ENCODE peak calls at places on chromosome 18, in ten cellular contexts. One of them, this sample, is unnamed.

GRCh38 chr18:65409266-65409665 is 341.5 kb upstream of the CDH7 start:
- DNase-seq in HFFc6: no peak
- DNase-seq in HL-60: no peak
- DNase-seq in mucosa of descending colon: no peak
- DNase-seq in foreskin fibroblast: no peak
- DNase-seq in tibial nerve: no peak
- DNase-seq in kidney: no peak
- DNase-seq in Calu3: no peak
- DNase-seq in AG04449: no peak
- DNase-seq in transverse colon: no peak
- DNase-seq in this sample: no peak

GRCh38 chr18:7084766-7085080 is 32.9 kb downstream of the LAMA1 start:
- DNase-seq in HFFc6: peak; percentile 62
- DNase-seq in HL-60: no peak
- DNase-seq in mucosa of descending colon: no peak
- DNase-seq in foreskin fibroblast: peak; percentile 48
- DNase-seq in tibial nerve: no peak
- DNase-seq in kidney: no peak
- DNase-seq in Calu3: no peak
- DNase-seq in AG04449: peak; percentile 53
- DNase-seq in transverse colon: no peak
- DNase-seq in this sample: no peak

GRCh38 chr18:44507729-44508325 is 172.9 kb upstream of the SETBP1 start:
- DNase-seq in HFFc6: no peak
- DNase-seq in HL-60: peak; percentile 56
- DNase-seq in mucosa of descending colon: peak; percentile 55
- DNase-seq in foreskin fibroblast: no peak
- DNase-seq in tibial nerve: no peak
- DNase-seq in kidney: peak; percentile 75
- DNase-seq in Calu3: no peak
- DNase-seq in AG04449: no peak
- DNase-seq in transverse colon: peak; percentile 26
- DNase-seq in this sample: peak; percentile 61

GRCh38 chr18:9905401-9905922 is 8.4 kb upstream of the VAPA start:
- DNase-seq in HFFc6: peak; percentile 6
- DNase-seq in HL-60: peak; percentile 45
- DNase-seq in mucosa of descending colon: no peak
- DNase-seq in foreskin fibroblast: peak; percentile 47
- DNase-seq in tibial nerve: no peak
- DNase-seq in kidney: no peak
- DNase-seq in Calu3: no peak
- DNase-seq in AG04449: no peak
- DNase-seq in transverse colon: no peak
- DNase-seq in this sample: no peak

GRCh38 chr18:31039426-31039825 is 3.1 kb downstream of the DSC3 start:
- DNase-seq in HFFc6: no peak
- DNase-seq in HL-60: no peak
- DNase-seq in mucosa of descending colon: no peak
- DNase-seq in foreskin fibroblast: no peak
- DNase-seq in tibial nerve: no peak
- DNase-seq in kidney: no peak
- DNase-seq in Calu3: no peak
- DNase-seq in AG04449: no peak
- DNase-seq in transverse colon: no peak
- DNase-seq in this sample: no peak

GRCh38 chr18:61765097-61765496 is 127.7 kb downstream of the RNF152 start:
- DNase-seq in HFFc6: peak; percentile 88
- DNase-seq in HL-60: no peak
- DNase-seq in mucosa of descending colon: no peak
- DNase-seq in foreskin fibroblast: peak; percentile 61
- DNase-seq in tibial nerve: no peak
- DNase-seq in kidney: no peak
- DNase-seq in Calu3: no peak
- DNase-seq in AG04449: peak; percentile 74
- DNase-seq in transverse colon: no peak
- DNase-seq in this sample: no peak

GRCh38 chr18:41113885-41114482 is 841.0 kb upstream of the PIK3C3 start:
- DNase-seq in HFFc6: no peak
- DNase-seq in HL-60: no peak
- DNase-seq in mucosa of descending colon: no peak
- DNase-seq in foreskin fibroblast: no peak
- DNase-seq in tibial nerve: no peak
- DNase-seq in kidney: no peak
- DNase-seq in Calu3: no peak
- DNase-seq in AG04449: peak; percentile 40
- DNase-seq in transverse colon: no peak
- DNase-seq in this sample: no peak

GRCh38 chr18:62784966-62785413 is 69.6 kb downstream of the PHLPP1 start:
- DNase-seq in HFFc6: peak; percentile 74
- DNase-seq in HL-60: no peak
- DNase-seq in mucosa of descending colon: no peak
- DNase-seq in foreskin fibroblast: peak; percentile 34
- DNase-seq in tibial nerve: no peak
- DNase-seq in kidney: no peak
- DNase-seq in Calu3: no peak
- DNase-seq in AG04449: peak; percentile 36
- DNase-seq in transverse colon: no peak
- DNase-seq in this sample: no peak

GRCh38 chr18:22830511-22830910 is 102.6 kb upstream of the RBBP8 start:
- DNase-seq in HFFc6: no peak
- DNase-seq in HL-60: peak; percentile 29
- DNase-seq in mucosa of descending colon: no peak
- DNase-seq in foreskin fibroblast: no peak
- DNase-seq in tibial nerve: no peak
- DNase-seq in kidney: no peak
- DNase-seq in Calu3: no peak
- DNase-seq in AG04449: no peak
- DNase-seq in transverse colon: no peak
- DNase-seq in this sample: no peak

GRCh38 chr18:61581578-61582204 is 248.5 kb downstream of the CDH20 start:
- DNase-seq in HFFc6: peak; percentile 36
- DNase-seq in HL-60: peak; percentile 55
- DNase-seq in mucosa of descending colon: peak; percentile 81
- DNase-seq in foreskin fibroblast: no peak
- DNase-seq in tibial nerve: peak; percentile 65
- DNase-seq in kidney: peak; percentile 88
- DNase-seq in Calu3: peak; percentile 86
- DNase-seq in AG04449: no peak
- DNase-seq in transverse colon: peak; percentile 79
- DNase-seq in this sample: no peak

GRCh38 chr18:48782381-48782841 is 168.4 kb downstream of the SMAD7 start:
- DNase-seq in HFFc6: peak; percentile 41
- DNase-seq in HL-60: no peak
- DNase-seq in mucosa of descending colon: no peak
- DNase-seq in foreskin fibroblast: no peak
- DNase-seq in tibial nerve: no peak
- DNase-seq in kidney: peak; percentile 78
- DNase-seq in Calu3: no peak
- DNase-seq in AG04449: no peak
- DNase-seq in transverse colon: no peak
- DNase-seq in this sample: no peak

GRCh38 chr18:30527917-30528316 is 514.6 kb downstream of the DSC3 start:
- DNase-seq in HFFc6: no peak
- DNase-seq in HL-60: no peak
- DNase-seq in mucosa of descending colon: no peak
- DNase-seq in foreskin fibroblast: no peak
- DNase-seq in tibial nerve: no peak
- DNase-seq in kidney: no peak
- DNase-seq in Calu3: no peak
- DNase-seq in AG04449: no peak
- DNase-seq in transverse colon: no peak
- DNase-seq in this sample: no peak

GRCh38 chr18:9058426-9058825 is 44.1 kb upstream of the NDUFV2 start:
- DNase-seq in HFFc6: no peak
- DNase-seq in HL-60: no peak
- DNase-seq in mucosa of descending colon: no peak
- DNase-seq in foreskin fibroblast: no peak
- DNase-seq in tibial nerve: no peak
- DNase-seq in kidney: no peak
- DNase-seq in Calu3: no peak
- DNase-seq in AG04449: no peak
- DNase-seq in transverse colon: no peak
- DNase-seq in this sample: no peak

GRCh38 chr18:41354151-41354550 is 600.9 kb upstream of the PIK3C3 start:
- DNase-seq in HFFc6: no peak
- DNase-seq in HL-60: no peak
- DNase-seq in mucosa of descending colon: no peak
- DNase-seq in foreskin fibroblast: no peak
- DNase-seq in tibial nerve: no peak
- DNase-seq in kidney: no peak
- DNase-seq in Calu3: no peak
- DNase-seq in AG04449: no peak
- DNase-seq in transverse colon: no peak
- DNase-seq in this sample: no peak

GRCh38 chr18:3014501-3015202 is 1.7 kb upstream of the LPIN2 start:
- DNase-seq in HFFc6: no peak
- DNase-seq in HL-60: peak; percentile 41
- DNase-seq in mucosa of descending colon: no peak
- DNase-seq in foreskin fibroblast: no peak
- DNase-seq in tibial nerve: no peak
- DNase-seq in kidney: no peak
- DNase-seq in Calu3: no peak
- DNase-seq in AG04449: no peak
- DNase-seq in transverse colon: no peak
- DNase-seq in this sample: no peak

GRCh38 chr18:13797157-13797611 is 26.8 kb upstream of the MC5R start:
- DNase-seq in HFFc6: no peak
- DNase-seq in HL-60: no peak
- DNase-seq in mucosa of descending colon: no peak
- DNase-seq in foreskin fibroblast: no peak
- DNase-seq in tibial nerve: no peak
- DNase-seq in kidney: no peak
- DNase-seq in Calu3: peak; percentile 28
- DNase-seq in AG04449: no peak
- DNase-seq in transverse colon: no peak
- DNase-seq in this sample: no peak

GRCh38 chr18:5178519-5178918 is 18.5 kb downstream of the AKAIN1 start:
- DNase-seq in HFFc6: no peak
- DNase-seq in HL-60: no peak
- DNase-seq in mucosa of descending colon: no peak
- DNase-seq in foreskin fibroblast: no peak
- DNase-seq in tibial nerve: no peak
- DNase-seq in kidney: no peak
- DNase-seq in Calu3: no peak
- DNase-seq in AG04449: no peak
- DNase-seq in transverse colon: no peak
- DNase-seq in this sample: no peak

GRCh38 chr18:5175378-5175777 is 21.7 kb downstream of the AKAIN1 start:
- DNase-seq in HFFc6: no peak
- DNase-seq in HL-60: peak; percentile 64
- DNase-seq in mucosa of descending colon: no peak
- DNase-seq in foreskin fibroblast: no peak
- DNase-seq in tibial nerve: no peak
- DNase-seq in kidney: no peak
- DNase-seq in Calu3: no peak
- DNase-seq in AG04449: no peak
- DNase-seq in transverse colon: no peak
- DNase-seq in this sample: no peak

DNA sequence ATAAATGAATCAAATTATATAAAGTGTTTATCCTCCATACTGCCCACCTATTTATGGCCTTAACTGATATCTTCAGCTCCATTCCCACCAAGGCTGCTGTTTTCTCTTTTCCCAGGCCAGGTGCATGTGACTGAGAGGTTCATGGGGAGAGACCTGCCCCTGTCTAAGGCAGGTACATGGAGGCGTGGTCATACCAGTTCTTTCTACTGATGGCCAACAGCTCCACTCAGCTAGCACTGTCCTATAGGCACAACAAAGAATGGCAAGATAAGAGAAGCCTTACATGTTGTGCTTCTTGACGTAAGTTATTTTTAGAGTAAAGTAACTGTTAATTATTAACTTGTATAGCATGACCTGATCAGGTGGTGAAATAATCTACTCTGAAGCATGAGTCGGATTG is 16.8 kb downstream of the AKAIN1 start:
- DNase-seq in HFFc6: no peak
- DNase-seq in HL-60: no peak
- DNase-seq in mucosa of descending colon: no peak
- DNase-seq in foreskin fibroblast: no peak
- DNase-seq in tibial nerve: no peak
- DNase-seq in kidney: no peak
- DNase-seq in Calu3: no peak
- DNase-seq in AG04449: no peak
- DNase-seq in transverse colon: no peak
- DNase-seq in this sample: no peak
- TF ChIP-seq CTCF in HFFc6: no peak
- TF ChIP-seq CTCF in HL-60: no peak
- TF ChIP-seq CTCF in mucosa of descending colon: no peak
- TF ChIP-seq CTCF in foreskin fibroblast: no peak
- TF ChIP-seq CTCF in tibial nerve: no peak
- TF ChIP-seq CTCF in kidney: no peak
- TF ChIP-seq CTCF in Calu3: no peak
- TF ChIP-seq CTCF in AG04449: no peak
- TF ChIP-seq CTCF in transverse colon: no peak
- TF ChIP-seq CTCF in this sample: no peak

DNA sequence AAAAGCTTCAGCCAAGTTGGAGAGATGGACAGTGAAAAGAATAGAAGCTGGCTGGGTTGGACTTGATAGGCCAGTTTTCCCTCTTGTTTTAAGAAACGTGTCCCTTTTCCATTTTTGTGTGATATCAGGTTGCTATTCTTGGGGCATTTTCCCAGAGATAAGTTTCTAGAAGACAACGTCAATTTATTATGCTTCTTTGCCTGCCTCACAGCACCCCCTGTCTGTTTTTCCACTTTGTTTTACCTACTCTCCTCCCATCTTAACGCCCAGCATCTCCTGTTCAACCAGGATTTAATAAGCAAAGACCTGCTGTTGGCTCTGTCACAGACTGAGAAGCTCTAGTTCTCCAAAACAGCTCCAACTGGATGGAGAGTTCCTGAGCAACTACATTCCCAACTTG is 317.8 kb upstream of the ZNF521 start:
- DNase-seq in HFFc6: peak; percentile 31
- DNase-seq in HL-60: no peak
- DNase-seq in mucosa of descending colon: no peak
- DNase-seq in foreskin fibroblast: no peak
- DNase-seq in tibial nerve: no peak
- DNase-seq in kidney: no peak
- DNase-seq in Calu3: no peak
- DNase-seq in AG04449: no peak
- DNase-seq in transverse colon: no peak
- DNase-seq in this sample: no peak
- TF ChIP-seq CTCF in HFFc6: peak; percentile 61
- TF ChIP-seq CTCF in HL-60: no peak
- TF ChIP-seq CTCF in mucosa of descending colon: no peak
- TF ChIP-seq CTCF in foreskin fibroblast: peak; percentile 20
- TF ChIP-seq CTCF in tibial nerve: no peak
- TF ChIP-seq CTCF in kidney: no peak
- TF ChIP-seq CTCF in Calu3: no peak
- TF ChIP-seq CTCF in AG04449: no peak
- TF ChIP-seq CTCF in transverse colon: no peak
- TF ChIP-seq CTCF in this sample: no peak

GRCh38 chr18:59660976-59661743 is 36.1 kb downstream of the CCBE1 start:
- DNase-seq in HFFc6: peak; percentile 75
- DNase-seq in HL-60: no peak
- DNase-seq in mucosa of descending colon: no peak
- DNase-seq in foreskin fibroblast: peak; percentile 38
- DNase-seq in tibial nerve: no peak
- DNase-seq in kidney: no peak
- DNase-seq in Calu3: no peak
- DNase-seq in AG04449: peak; percentile 80
- DNase-seq in transverse colon: no peak
- DNase-seq in this sample: no peak
- TF ChIP-seq CTCF in HFFc6: no peak
- TF ChIP-seq CTCF in HL-60: no peak
- TF ChIP-seq CTCF in mucosa of descending colon: no peak
- TF ChIP-seq CTCF in foreskin fibroblast: no peak
- TF ChIP-seq CTCF in tibial nerve: no peak
- TF ChIP-seq CTCF in kidney: no peak
- TF ChIP-seq CTCF in Calu3: no peak
- TF ChIP-seq CTCF in AG04449: no peak
- TF ChIP-seq CTCF in transverse colon: no peak
- TF ChIP-seq CTCF in this sample: no peak

GRCh38 chr18:50218432-50219197 is 23.7 kb upstream of the MYO5B start:
- DNase-seq in HFFc6: no peak
- DNase-seq in HL-60: peak; percentile 37
- DNase-seq in mucosa of descending colon: no peak
- DNase-seq in foreskin fibroblast: no peak
- DNase-seq in tibial nerve: no peak
- DNase-seq in kidney: no peak
- DNase-seq in Calu3: peak; percentile 57
- DNase-seq in AG04449: no peak
- DNase-seq in transverse colon: peak; percentile 56
- DNase-seq in this sample: no peak
- TF ChIP-seq CTCF in HFFc6: peak; percentile 64
- TF ChIP-seq CTCF in HL-60: peak; percentile 36
- TF ChIP-seq CTCF in mucosa of descending colon: no peak
- TF ChIP-seq CTCF in foreskin fibroblast: peak; percentile 19
- TF ChIP-seq CTCF in tibial nerve: no peak
- TF ChIP-seq CTCF in kidney: peak; percentile 35
- TF ChIP-seq CTCF in Calu3: peak; percentile 64
- TF ChIP-seq CTCF in AG04449: no peak
- TF ChIP-seq CTCF in transverse colon: peak; percentile 38
- TF ChIP-seq CTCF in this sample: no peak

This sample was measured in CD14-positive monocyte.